ENCODE peak calls at places on chromosomes 1 and 21, in five cellular contexts. H is EL; B is CD8-positive, alpha-beta memory T cell; J is AG08396; L is ELR. N is an unnamed sample.

GRCh38 chr1:10374442-10374860 is 24.4 kb upstream of the PGD start:
- DNase-seq in H (no peak), B (no peak), J (no peak), L (no peak), N (no peak)

GRCh38 chr21:15010645-15011044 is 54.2 kb downstream of the NRIP1 start:
- DNase-seq in H (peak; percentile 63), B (no peak), J (no peak), L (peak; percentile 61), N (no peak)

GRCh38 chr1:62724430-62724829 is 36.2 kb upstream of the DOCK7 start:
- DNase-seq in H (peak; percentile 5), B (no peak), J (no peak), L (no peak), N (no peak)

GRCh38 chr1:88204768-88205167 is 479.3 kb upstream of the PKN2 start:
- DNase-seq in H (no peak), B (no peak), J (no peak), L (no peak), N (no peak)

GRCh38 chr1:208120426-208120790 is 123.8 kb downstream of the PLXNA2 start:
- DNase-seq in H (no peak), B (no peak), J (no peak), L (no peak), N (peak; percentile 70)

GRCh38 chr1:36471830-36472641 is 7.9 kb upstream of the MRPS15 start:
- DNase-seq in H (no peak), B (no peak), J (no peak), L (no peak), N (no peak)

GRCh38 chr21:15820327-15820726 is 90.5 kb downstream of the USP25 start:
- DNase-seq in H (no peak), B (no peak), J (no peak), L (no peak), N (no peak)

GRCh38 chr21:43800124-43800523 is 10.7 kb downstream of the RRP1 start:
- DNase-seq in H (no peak), B (no peak), J (no peak), L (no peak), N (no peak)

GRCh38 chr1:3038113-3038551 is 16.9 kb downstream of the ACTRT2 start:
- DNase-seq in H (no peak), B (no peak), J (no peak), L (no peak), N (no peak)

GRCh38 chr1:153155542-153155941 is 4.9 kb upstream of the SPRR2G start:
- DNase-seq in H (no peak), B (no peak), J (no peak), L (no peak), N (no peak)

GRCh38 chr1:33007190-33008050 is 29.3 kb downstream of the AK2 start:
- DNase-seq in H (peak; percentile 86), B (no peak), J (peak; percentile 89), L (peak; percentile 90), N (peak; percentile 90)

GRCh38 chr1:108082741-108083562 is 117.2 kb downstream of the SLC25A24 start:
- DNase-seq in H (no peak), B (no peak), J (no peak), L (no peak), N (no peak)

GRCh38 chr21:43777953-43778352 is 1.8 kb upstream of the CSTB start:
- DNase-seq in H (no peak), B (no peak), J (no peak), L (no peak), N (no peak)

GRCh38 chr21:44710294-44710665 is 1.1 kb downstream of the TSPEAR start:
- DNase-seq in H (no peak), B (no peak), J (no peak), L (no peak), N (no peak)

GRCh38 chr1:6270432-6270831 is 9.5 kb upstream of the GPR153 start:
- DNase-seq in H (no peak), B (no peak), J (no peak), L (no peak), N (no peak)

GRCh38 chr1:170831276-170831675 is 104.1 kb upstream of the MROH9 start:
- DNase-seq in H (no peak), B (no peak), J (no peak), L (no peak), N (no peak)

GRCh38 chr1:90122679-90123340 is 127.9 kb downstream of the ZNF326 start:
- DNase-seq in H (no peak), B (no peak), J (no peak), L (no peak), N (no peak)

GRCh38 chr1:163168053-163168452 is 34.7 kb downstream of the RGS5 start:
- DNase-seq in H (peak; percentile 99), B (no peak), J (peak; percentile 63), L (peak; percentile 99), N (peak; percentile 97)

GRCh38 chr1:234186037-234186688 is 187.1 kb upstream of the COA6 start:
- DNase-seq in H (peak; percentile 15), B (no peak), J (no peak), L (peak; percentile 77), N (no peak)

GRCh38 chr1:204286841-204287387 is 72.8 kb downstream of the PLEKHA6 start:
- DNase-seq in H (peak; percentile 32), B (peak; percentile 28), J (no peak), L (no peak), N (peak; percentile 22)

GRCh38 chr1:210360852-210361477 is 32.3 kb downstream of the HHAT start:
- DNase-seq in H (peak; percentile 54), B (no peak), J (peak; percentile 38), L (peak; percentile 62), N (peak; percentile 83)

GRCh38 chr1:85397490-85398044 is 67.4 kb downstream of the DDAH1 start:
- DNase-seq in H (no peak), B (no peak), J (no peak), L (no peak), N (no peak)

GRCh38 chr1:185541861-185542260 is 192.3 kb upstream of the HMCN1 start:
- DNase-seq in H (peak; percentile 73), B (no peak), J (no peak), L (no peak), N (no peak)

GRCh38 chr21:38831526-38832467 is 26.1 kb downstream of the ETS2 start:
- DNase-seq in H (peak; percentile 96), B (peak; percentile 33), J (peak; percentile 76), L (peak; percentile 92), N (peak; percentile 65)